ENCODE peak calls at places on chromosome 22, in nine cellular contexts. S is left ventricle myocardium inferior; C is cardiac muscle cell; I is prostate gland; U is CD8-positive, alpha-beta T cell; T is pancreas; K is ovary; Z is left lung; P is gastrocnemius medialis. L is an unnamed sample. For H3K4me1, the result is how much of the 10 kb centered on the place peaks cover.

GRCh38 chr22:43891360-43892182 is at the start of gene PNPLA5:
- DNase-seq in S (no peak), C (no peak), I (no peak), U (no peak), T (no peak), K (no peak), Z (no peak), P (no peak), L (no peak)

GRCh38 chr22:32994046-32994827 is 63.9 kb downstream of the SYN3 start:
- DNase-seq in S (no peak), C (no peak), I (no peak), U (no peak), T (no peak), K (no peak), Z (no peak), P (no peak), L (no peak)

GRCh38 chr22:33028191-33028700 is 29.9 kb downstream of the SYN3 start:
- DNase-seq in S (no peak), C (no peak), I (no peak), U (no peak), T (no peak), K (no peak), Z (no peak), P (no peak), L (peak)

GRCh38 chr22:23831781-23832180 is 7.0 kb downstream of the DERL3 start:
- DNase-seq in S (no peak), C (no peak), I (no peak), U (no peak), T (no peak), K (no peak), Z (no peak), P (no peak), L (no peak)

GRCh38 chr22:30537083-30537731 is 9.3 kb downstream of the SEC14L6 start:
- DNase-seq in S (no peak), C (no peak), I (no peak), U (no peak), T (no peak), K (no peak), Z (no peak), P (no peak), L (no peak)

GRCh38 chr22:42919199-42919598 is 62.1 kb upstream of the ARFGAP3 start:
- DNase-seq in S (no peak), C (no peak), I (no peak), U (no peak), T (no peak), K (no peak), Z (no peak), P (no peak), L (no peak)

GRCh38 chr22:43166132-43166930 is 15.0 kb downstream of the TSPO start:
- DNase-seq in S (peak), C (no peak), I (no peak), U (no peak), T (no peak), K (no peak), Z (no peak), P (no peak), L (no peak)

GRCh38 chr22:38406617-38407016 is 48.4 kb downstream of the KCNJ4 start:
- DNase-seq in S (no peak), C (no peak), I (no peak), U (no peak), T (no peak), K (no peak), Z (no peak), P (no peak), L (no peak)

GRCh38 chr22:28230682-28231081 is 311.6 kb upstream of the PITPNB start:
- DNase-seq in S (no peak), C (no peak), I (no peak), U (no peak), T (no peak), K (no peak), Z (no peak), P (no peak), L (no peak)

GRCh38 chr22:23696326-23696851 is 5.6 kb downstream of the RGL4 start:
- DNase-seq in S (no peak), C (no peak), I (no peak), U (peak), T (no peak), K (no peak), Z (peak), P (no peak), L (peak)

GRCh38 chr22:44818727-44819126 is 66.4 kb downstream of the ARHGAP8 start:
- DNase-seq in S (no peak), C (no peak), I (no peak), U (no peak), T (no peak), K (no peak), Z (peak), P (no peak), L (no peak)

GRCh38 chr22:24430431-24431308 is 3.3 kb downstream of the ADORA2A start:
- DNase-seq in S (no peak), C (no peak), I (no peak), U (no peak), T (no peak), K (no peak), Z (peak), P (no peak), L (peak)

GRCh38 chr22:27045103-27045940 is 387.9 kb downstream of the MIAT start:
- DNase-seq in S (no peak), C (no peak), I (no peak), U (no peak), T (no peak), K (no peak), Z (no peak), P (no peak), L (no peak)

GRCh38 chr22:45865561-45866397 is 111.2 kb downstream of the WNT7B start:
- DNase-seq in S (no peak), C (no peak), I (peak), U (no peak), T (no peak), K (no peak), Z (peak), P (no peak), L (no peak)

GRCh38 chr22:19105867-19106802 is 16.1 kb downstream of the DGCR2 start:
- DNase-seq in S (no peak), C (no peak), I (no peak), U (peak), T (no peak), K (no peak), Z (no peak), P (no peak), L (no peak)

GRCh38 chr22:26164174-26164573 is 5.1 kb upstream of the SEZ6L start:
- DNase-seq in S (no peak), C (no peak), I (no peak), U (no peak), T (no peak), K (no peak), Z (no peak), P (no peak), L (no peak)

GRCh38 chr22:22912722-22913253 is 25.2 kb downstream of the IGLL5 start:
- DNase-seq in S (no peak), C (no peak), I (no peak), U (no peak), T (no peak), K (no peak), Z (peak), P (no peak), L (no peak)

GRCh38 chr22:46315976-46316375 is 19.3 kb downstream of the GTSE1 start:
- DNase-seq in S (no peak), C (no peak), I (no peak), U (no peak), T (no peak), K (no peak), Z (no peak), P (no peak), L (no peak)

GRCh38 chr22:22193923-22194322 is 50.7 kb upstream of the VPREB1 start:
- DNase-seq in S (no peak), C (no peak), I (no peak), U (no peak), T (no peak), K (no peak), Z (no peak), P (no peak), L (no peak)

GRCh38 chr22:40426671-40427070 is 56.3 kb downstream of the SGSM3 start:
- DNase-seq in S (no peak), C (no peak), I (no peak), U (no peak), T (no peak), K (no peak), Z (no peak), P (peak), L (no peak)

GRCh38 chr22:46159777-46160176 is 9.5 kb downstream of the PPARA start:
- DNase-seq in S (no peak), C (no peak), I (no peak), U (no peak), T (no peak), K (no peak), Z (no peak), P (no peak), L (peak)

GRCh38 chr22:11360632-11361031 is 4167.4 kb upstream of the OR11H1 start:
- DNase-seq in S (no peak), C (no peak), I (no peak), U (no peak), T (no peak), K (no peak), Z (peak), P (no peak), L (no peak)

GRCh38 chr22:46815896-46816721 is 53.7 kb downstream of the TBC1D22A start:
- DNase-seq in S (no peak), C (no peak), I (no peak), U (no peak), T (peak), K (no peak), Z (peak), P (no peak), L (no peak)

GRCh38 chr22:33519140-33519973 is 400.9 kb downstream of the LARGE1 start:
- DNase-seq in S (no peak), C (peak), I (peak), U (no peak), T (peak), K (peak), Z (no peak), P (no peak), L (no peak)

GRCh38 chr22:27292542-27293298 is 508.8 kb downstream of the MN1 start:
- DNase-seq in S (no peak), C (peak), I (no peak), U (no peak), T (no peak), K (no peak), Z (no peak), P (no peak), L (no peak)

GRCh38 chr22:25484498-25484897 is 80.0 kb upstream of the GRK3 start:
- DNase-seq in S (no peak), C (no peak), I (no peak), U (no peak), T (no peak), K (no peak), Z (no peak), P (no peak), L (no peak)

GRCh38 chr22:31240011-31240410 is 27.9 kb downstream of the LIMK2 start:
- DNase-seq in S (no peak), C (no peak), I (no peak), U (no peak), T (no peak), K (no peak), Z (no peak), P (no peak), L (no peak)

GRCh38 chr22:27885977-27886842 is 32.8 kb downstream of the PITPNB start:
- DNase-seq in S (no peak), C (peak), I (peak), U (no peak), T (peak), K (peak), Z (no peak), P (no peak), L (no peak)

GRCh38 chr22:23150762-23151161 is 5.5 kb downstream of the RAB36 start:
- DNase-seq in S (no peak), C (no peak), I (no peak), U (no peak), T (no peak), K (no peak), Z (peak), P (no peak), L (no peak)

GRCh38 chr22:36386351-36386899 is 1.3 kb downstream of the MYH9 start:
- DNase-seq in S (no peak), C (no peak), I (peak), U (no peak), T (no peak), K (no peak), Z (peak), P (no peak), L (no peak)

GRCh38 chr22:36385491-36386350 is 2.0 kb downstream of the MYH9 start:
- DNase-seq in S (peak), C (no peak), I (peak), U (no peak), T (peak), K (no peak), Z (peak), P (no peak), L (peak)

GRCh38 chr22:36386900-36387663 is 685 bp downstream of the MYH9 start:
- DNase-seq in S (peak), C (no peak), I (peak), U (no peak), T (peak), K (peak), Z (peak), P (no peak), L (peak)

GRCh38 chr22:36383110-36383581 is 4.6 kb downstream of the MYH9 start:
- DNase-seq in S (no peak), C (no peak), I (no peak), U (no peak), T (no peak), K (no peak), Z (no peak), P (no peak), L (peak)

GRCh38 chr22:36384766-36385400 is 2.9 kb downstream of the MYH9 start:
- DNase-seq in S (no peak), C (no peak), I (no peak), U (no peak), T (no peak), K (no peak), Z (no peak), P (no peak), L (no peak)
- H3K4me1 ChIP-seq in S (half or more), C (under half), I (under half), U (half or more), T (half or more), K (under half), Z (half or more), P (under half), L (under half)

GRCh38 chr22:36816635-36817428 is at the start of gene PVALB:
- DNase-seq in S (peak), C (peak), I (no peak), U (no peak), T (peak), K (no peak), Z (no peak), P (no peak), L (no peak)
- H3K4me3 ChIP-seq in S (peak), C (peak), I (peak), U (no peak), T (peak), K (peak), Z (peak), P (peak), L (peak)

GRCh38 chr22:48096411-48096810 is 1334.0 kb downstream of the TBC1D22A start:
- DNase-seq in S (no peak), C (no peak), I (no peak), U (no peak), T (no peak), K (no peak), Z (no peak), P (no peak), L (peak)
- TF ChIP-seq CTCF in S (no peak), C (no peak), I (no peak), U (no peak), T (no peak), K (no peak), Z (no peak), P (no peak), L (no peak)

GRCh38 chr22:50243704-50244419 is 961 bp downstream of the TUBGCP6 start:
- DNase-seq in S (no peak), C (no peak), I (no peak), U (no peak), T (no peak), K (no peak), Z (no peak), P (no peak), L (no peak)
- H3K4me1 ChIP-seq in S (half or more), C (under half), I (under half), U (half or more), T (under half), K (under half), Z (half or more), P (under half), L (under half)